ENCODE peak calls at places on chromosomes 3 and 15, in ten cellular contexts. K, H, F, Z, E, J, X, D, Q and T are unnamed samples.

GRCh38 chr3:42042747-42043115 is 48.4 kb upstream of the TRAK1 start:
- DNase-seq in D (no peak), X (peak), J (no peak), K (peak), Z (no peak), H (no peak), Q (no peak), F (no peak), E (no peak), T (no peak)

GRCh38 chr3:52403955-52404354 is 40.9 kb downstream of the SEMA3G start:
- DNase-seq in K (no peak), D (no peak), Z (no peak), F (peak), J (no peak), X (no peak), E (no peak), H (no peak), Q (no peak), T (no peak)

GRCh38 chr3:43855674-43856299 is 165.0 kb downstream of the ABHD5 start:
- DNase-seq in H (peak), X (peak), Z (peak), E (peak), D (no peak), K (no peak), F (peak), J (peak), Q (peak), T (no peak)

GRCh38 chr3:192851821-192852352 is 65.8 kb downstream of the MB21D2 start:
- DNase-seq in K (peak), X (peak), F (peak), Q (no peak), E (peak), H (no peak), Z (no peak), J (no peak), D (peak), T (no peak)

GRCh38 chr15:101676965-101677364 is 24.8 kb upstream of the TM2D3 start:
- DNase-seq in X (no peak), Q (no peak), Z (no peak), F (peak), H (no peak), D (no peak), J (no peak), E (no peak), K (no peak), T (no peak)

GRCh38 chr3:40930131-40930538 is 269.2 kb upstream of the CTNNB1 start:
- DNase-seq in D (no peak), Z (peak), K (no peak), J (no peak), Q (peak), H (no peak), F (no peak), X (peak), E (no peak), T (no peak)

GRCh38 chr15:53457479-53457878 is 302.0 kb downstream of the WDR72 start:
- DNase-seq in J (no peak), K (no peak), H (no peak), E (no peak), D (no peak), Z (no peak), F (no peak), Q (no peak), X (no peak), T (no peak)

GRCh38 chr3:62686486-62686885 is 188.7 kb downstream of the CADPS start:
- DNase-seq in F (peak), H (no peak), Q (no peak), Z (no peak), D (no peak), X (peak), J (no peak), E (peak), K (no peak), T (no peak)

GRCh38 chr15:43383070-43383469 is 12.2 kb downstream of the TUBGCP4 start:
- DNase-seq in Q (no peak), E (peak), D (no peak), H (no peak), F (peak), K (no peak), Z (no peak), J (no peak), X (no peak), T (no peak)

GRCh38 chr3:16427309-16427965 is 86.1 kb downstream of the RFTN1 start:
- DNase-seq in F (peak), Z (no peak), E (peak), K (peak), X (peak), D (peak), Q (no peak), H (no peak), J (no peak), T (peak)

GRCh38 chr15:70474682-70475438 is 288.5 kb downstream of the UACA start:
- DNase-seq in Q (no peak), H (no peak), J (no peak), X (peak), E (peak), D (peak), Z (no peak), K (peak), F (peak), T (peak)

GRCh38 chr3:101943028-101943427 is 93.7 kb downstream of the NFKBIZ start:
- DNase-seq in J (no peak), Z (no peak), E (no peak), D (no peak), Q (no peak), K (no peak), X (no peak), F (no peak), H (no peak), T (no peak)

GRCh38 chr3:176919836-176920760 is 277.2 kb downstream of the TBL1XR1 start:
- DNase-seq in H (no peak), X (peak), E (peak), K (no peak), Z (no peak), Q (no peak), D (no peak), J (no peak), F (peak), T (no peak)